ENCODE peak calls at places on chromosomes 1 and 21, in seven cellular contexts. One of them, this sample, is unnamed.

GRCh38 chr1:184867866-184868585 is 106.3 kb downstream of the NIBAN1 start:
- DNase-seq in IMR-90: no peak
- DNase-seq in SJSA1: no peak
- DNase-seq in endodermal cell: no peak
- DNase-seq in pancreas: no peak
- DNase-seq in left ventricle myocardium inferior: no peak
- DNase-seq in CD4-positive, alpha-beta T cell: no peak
- DNase-seq in this sample: no peak

GRCh38 chr21:42724226-42724920 is 71.0 kb downstream of the PDE9A start:
- DNase-seq in IMR-90: peak; percentile 92
- DNase-seq in SJSA1: peak; percentile 97
- DNase-seq in endodermal cell: no peak
- DNase-seq in pancreas: no peak
- DNase-seq in left ventricle myocardium inferior: no peak
- DNase-seq in CD4-positive, alpha-beta T cell: no peak
- DNase-seq in this sample: no peak

GRCh38 chr1:89890085-89890754 is 69.4 kb downstream of the LRRC8D start:
- DNase-seq in IMR-90: no peak
- DNase-seq in SJSA1: peak; percentile 22
- DNase-seq in endodermal cell: no peak
- DNase-seq in pancreas: no peak
- DNase-seq in left ventricle myocardium inferior: peak; percentile 24
- DNase-seq in CD4-positive, alpha-beta T cell: no peak
- DNase-seq in this sample: no peak

GRCh38 chr1:85134583-85135455 is 66.0 kb downstream of the SYDE2 start:
- DNase-seq in IMR-90: peak; percentile 86
- DNase-seq in SJSA1: no peak
- DNase-seq in endodermal cell: no peak
- DNase-seq in pancreas: no peak
- DNase-seq in left ventricle myocardium inferior: no peak
- DNase-seq in CD4-positive, alpha-beta T cell: no peak
- DNase-seq in this sample: no peak

GRCh38 chr1:240282061-240282830 is 190.6 kb downstream of the FMN2 start:
- DNase-seq in IMR-90: peak; percentile 45
- DNase-seq in SJSA1: no peak
- DNase-seq in endodermal cell: no peak
- DNase-seq in pancreas: no peak
- DNase-seq in left ventricle myocardium inferior: no peak
- DNase-seq in CD4-positive, alpha-beta T cell: no peak
- DNase-seq in this sample: no peak

GRCh38 chr1:23217421-23218115 is at the start of gene HTR1D:
- DNase-seq in IMR-90: no peak
- DNase-seq in SJSA1: no peak
- DNase-seq in endodermal cell: peak; percentile 86
- DNase-seq in pancreas: peak; percentile 75
- DNase-seq in left ventricle myocardium inferior: no peak
- DNase-seq in CD4-positive, alpha-beta T cell: no peak
- DNase-seq in this sample: no peak

GRCh38 chr1:71296551-71296950 is 215.7 kb upstream of the ZRANB2 start:
- DNase-seq in IMR-90: no peak
- DNase-seq in SJSA1: no peak
- DNase-seq in endodermal cell: no peak
- DNase-seq in pancreas: no peak
- DNase-seq in left ventricle myocardium inferior: no peak
- DNase-seq in CD4-positive, alpha-beta T cell: no peak
- DNase-seq in this sample: no peak

GRCh38 chr1:63643926-63644325 is 50.7 kb downstream of the PGM1 start:
- DNase-seq in IMR-90: no peak
- DNase-seq in SJSA1: no peak
- DNase-seq in endodermal cell: peak; percentile 62
- DNase-seq in pancreas: peak; percentile 70
- DNase-seq in left ventricle myocardium inferior: peak; percentile 29
- DNase-seq in CD4-positive, alpha-beta T cell: no peak
- DNase-seq in this sample: no peak

GRCh38 chr1:6113116-6113515 is 67.0 kb downstream of the CHD5 start:
- DNase-seq in IMR-90: no peak
- DNase-seq in SJSA1: no peak
- DNase-seq in endodermal cell: no peak
- DNase-seq in pancreas: no peak
- DNase-seq in left ventricle myocardium inferior: no peak
- DNase-seq in CD4-positive, alpha-beta T cell: no peak
- DNase-seq in this sample: no peak

GRCh38 chr1:154867841-154868610 is 2.1 kb downstream of the KCNN3 start:
- DNase-seq in IMR-90: no peak
- DNase-seq in SJSA1: no peak
- DNase-seq in endodermal cell: peak; percentile 55
- DNase-seq in pancreas: no peak
- DNase-seq in left ventricle myocardium inferior: no peak
- DNase-seq in CD4-positive, alpha-beta T cell: no peak
- DNase-seq in this sample: no peak

GRCh38 chr1:156931553-156931952 is 11.1 kb downstream of the LRRC71 start:
- DNase-seq in IMR-90: peak; percentile 40
- DNase-seq in SJSA1: peak; percentile 54
- DNase-seq in endodermal cell: no peak
- DNase-seq in pancreas: no peak
- DNase-seq in left ventricle myocardium inferior: no peak
- DNase-seq in CD4-positive, alpha-beta T cell: no peak
- DNase-seq in this sample: no peak

GRCh38 chr1:34825455-34826081 is 32.8 kb downstream of the GJA4 start:
- DNase-seq in IMR-90: no peak
- DNase-seq in SJSA1: no peak
- DNase-seq in endodermal cell: no peak
- DNase-seq in pancreas: peak; percentile 89
- DNase-seq in left ventricle myocardium inferior: peak; percentile 19
- DNase-seq in CD4-positive, alpha-beta T cell: no peak
- DNase-seq in this sample: no peak

GRCh38 chr21:38787461-38788274 is 18.1 kb upstream of the ETS2 start:
- DNase-seq in IMR-90: peak; percentile 76
- DNase-seq in SJSA1: peak; percentile 77
- DNase-seq in endodermal cell: peak; percentile 76
- DNase-seq in pancreas: peak; percentile 77
- DNase-seq in left ventricle myocardium inferior: no peak
- DNase-seq in CD4-positive, alpha-beta T cell: no peak
- DNase-seq in this sample: no peak

GRCh38 chr1:33302325-33302724 is 18.6 kb downstream of the A3GALT2 start:
- DNase-seq in IMR-90: no peak
- DNase-seq in SJSA1: no peak
- DNase-seq in endodermal cell: no peak
- DNase-seq in pancreas: no peak
- DNase-seq in left ventricle myocardium inferior: no peak
- DNase-seq in CD4-positive, alpha-beta T cell: no peak
- DNase-seq in this sample: no peak

GRCh38 chr1:210597555-210598134 is 268.9 kb downstream of the HHAT start:
- DNase-seq in IMR-90: peak; percentile 96
- DNase-seq in SJSA1: peak; percentile 85
- DNase-seq in endodermal cell: peak; percentile 68
- DNase-seq in pancreas: no peak
- DNase-seq in left ventricle myocardium inferior: no peak
- DNase-seq in CD4-positive, alpha-beta T cell: no peak
- DNase-seq in this sample: no peak

GRCh38 chr1:247273013-247273412 is 17.1 kb downstream of the VN1R5 start:
- DNase-seq in IMR-90: no peak
- DNase-seq in SJSA1: no peak
- DNase-seq in endodermal cell: no peak
- DNase-seq in pancreas: no peak
- DNase-seq in left ventricle myocardium inferior: no peak
- DNase-seq in CD4-positive, alpha-beta T cell: no peak
- DNase-seq in this sample: no peak

DNA sequence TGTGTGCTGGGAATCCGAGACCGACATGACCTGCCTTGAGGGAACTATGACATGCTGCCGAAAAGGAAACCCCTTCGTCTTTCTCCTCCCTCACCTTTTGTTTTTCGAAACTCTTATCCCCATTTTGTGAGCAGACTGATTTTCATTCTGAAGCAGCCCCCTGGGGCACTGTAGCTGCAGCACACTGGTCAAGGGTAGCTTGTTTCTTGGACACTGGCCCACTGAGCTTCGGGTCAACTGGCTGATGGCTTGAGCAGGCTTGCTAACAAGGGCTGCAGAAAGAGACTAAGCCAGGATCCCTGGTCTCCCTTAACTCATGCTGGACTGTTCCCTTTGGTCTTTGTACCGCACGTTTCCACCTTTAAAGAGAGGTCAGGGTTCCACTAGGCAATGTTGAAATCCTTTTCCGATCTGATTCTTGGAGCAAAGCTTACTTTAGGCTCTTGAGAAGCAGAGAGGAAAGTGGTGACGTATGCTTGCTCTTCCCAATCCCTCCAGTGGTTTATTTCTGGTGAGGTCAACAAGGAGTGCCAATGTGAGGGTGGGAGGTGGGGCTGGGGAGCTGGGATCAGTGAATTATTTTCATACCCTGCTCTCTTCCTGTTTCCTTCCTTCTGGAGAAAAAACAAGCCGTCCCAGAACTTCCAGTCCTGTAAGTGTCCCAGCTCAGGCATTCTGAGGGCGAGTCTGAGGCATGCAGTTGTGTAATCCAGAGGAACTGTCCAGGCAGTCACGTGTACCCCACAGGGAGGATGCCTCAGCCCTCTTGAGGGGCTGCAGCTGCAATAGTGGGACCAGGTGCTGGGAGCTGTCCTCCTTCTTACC is 7.6 kb downstream of the CYP4B1 start:
- DNase-seq in IMR-90: no peak
- DNase-seq in SJSA1: no peak
- DNase-seq in endodermal cell: peak; percentile 35
- DNase-seq in pancreas: no peak
- DNase-seq in left ventricle myocardium inferior: peak; percentile 79
- DNase-seq in CD4-positive, alpha-beta T cell: no peak
- DNase-seq in this sample: no peak
- H3K27ac ChIP-seq in IMR-90: no peak overlapping the region
- H3K27ac ChIP-seq in SJSA1: no peak overlapping the region
- H3K27ac ChIP-seq in endodermal cell: no peak overlapping the region
- H3K27ac ChIP-seq in pancreas: no peak overlapping the region
- H3K27ac ChIP-seq in left ventricle myocardium inferior: peak overlapping the region; percentile 97
- H3K27ac ChIP-seq in CD4-positive, alpha-beta T cell: no peak overlapping the region
- H3K27ac ChIP-seq in this sample: no peak overlapping the region

GRCh38 chr1:10767282-10767681 is 29.2 kb downstream of the CASZ1 start:
- DNase-seq in IMR-90: no peak
- DNase-seq in SJSA1: no peak
- DNase-seq in endodermal cell: no peak
- DNase-seq in pancreas: peak; percentile 55
- DNase-seq in left ventricle myocardium inferior: no peak
- DNase-seq in CD4-positive, alpha-beta T cell: no peak
- DNase-seq in this sample: no peak
- H3K27ac ChIP-seq in IMR-90: no peak overlapping the region
- H3K27ac ChIP-seq in SJSA1: no peak overlapping the region
- H3K27ac ChIP-seq in endodermal cell: no peak overlapping the region
- H3K27ac ChIP-seq in pancreas: no peak overlapping the region
- H3K27ac ChIP-seq in left ventricle myocardium inferior: peak overlapping the region; percentile 83
- H3K27ac ChIP-seq in CD4-positive, alpha-beta T cell: no peak overlapping the region
- H3K27ac ChIP-seq in this sample: no peak overlapping the region

DNA sequence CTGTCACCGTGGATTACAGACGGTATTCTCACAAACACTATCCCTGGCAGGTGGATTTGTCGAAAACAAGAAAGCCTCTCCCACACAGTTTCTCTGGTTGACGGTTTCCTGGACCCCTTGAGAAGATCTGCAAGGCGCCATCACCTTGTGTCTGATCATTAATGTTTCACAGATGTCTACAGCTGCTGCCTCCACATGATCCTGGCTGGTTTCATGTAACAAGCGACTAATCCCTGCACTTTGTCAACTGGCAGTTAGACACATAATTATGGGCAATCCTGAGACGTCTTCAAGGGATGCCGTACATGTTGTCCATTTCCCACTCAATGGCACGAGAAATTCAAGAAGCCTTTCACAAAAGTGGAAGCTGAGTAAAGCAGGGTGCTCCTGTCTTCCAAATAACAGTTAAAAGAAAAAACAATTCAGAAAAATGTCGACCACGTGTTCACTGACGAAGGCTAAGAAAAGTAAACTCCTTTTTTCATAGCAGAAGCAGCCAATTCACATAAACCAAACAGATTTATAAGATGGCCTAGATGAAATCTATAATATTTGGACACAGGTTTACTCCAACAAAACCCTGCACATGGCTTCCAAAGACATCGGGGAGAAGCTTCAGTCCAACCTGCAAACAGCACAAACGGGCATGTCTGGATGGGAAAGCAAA is 52.3 kb downstream of the CAPZB start:
- DNase-seq in IMR-90: peak; percentile 56
- DNase-seq in SJSA1: no peak
- DNase-seq in endodermal cell: no peak
- DNase-seq in pancreas: no peak
- DNase-seq in left ventricle myocardium inferior: no peak
- DNase-seq in CD4-positive, alpha-beta T cell: no peak
- DNase-seq in this sample: no peak
- H3K27ac ChIP-seq in IMR-90: peak overlapping the region; percentile 93
- H3K27ac ChIP-seq in SJSA1: no peak overlapping the region
- H3K27ac ChIP-seq in endodermal cell: no peak overlapping the region
- H3K27ac ChIP-seq in pancreas: no peak overlapping the region
- H3K27ac ChIP-seq in left ventricle myocardium inferior: peak overlapping the region; percentile 88
- H3K27ac ChIP-seq in CD4-positive, alpha-beta T cell: no peak overlapping the region
- H3K27ac ChIP-seq in this sample: no peak overlapping the region

GRCh38 chr1:217090073-217090911 is 367.1 kb upstream of the ESRRG start:
- DNase-seq in IMR-90: no peak
- DNase-seq in SJSA1: no peak
- DNase-seq in endodermal cell: peak; percentile 50
- DNase-seq in pancreas: no peak
- DNase-seq in left ventricle myocardium inferior: peak; percentile 20
- DNase-seq in CD4-positive, alpha-beta T cell: no peak
- DNase-seq in this sample: no peak

GRCh38 chr1:217088521-217089221 is 365.4 kb upstream of the ESRRG start:
- DNase-seq in IMR-90: peak; percentile 67
- DNase-seq in SJSA1: no peak
- DNase-seq in endodermal cell: peak; percentile 61
- DNase-seq in pancreas: no peak
- DNase-seq in left ventricle myocardium inferior: no peak
- DNase-seq in CD4-positive, alpha-beta T cell: no peak
- DNase-seq in this sample: no peak

GRCh38 chr1:217091601-217092000 is 368.4 kb upstream of the ESRRG start:
- DNase-seq in IMR-90: no peak
- DNase-seq in SJSA1: no peak
- DNase-seq in endodermal cell: no peak
- DNase-seq in pancreas: no peak
- DNase-seq in left ventricle myocardium inferior: no peak
- DNase-seq in CD4-positive, alpha-beta T cell: no peak
- DNase-seq in this sample: no peak

GRCh38 chr1:217087981-217088380 is 364.8 kb upstream of the ESRRG start:
- DNase-seq in IMR-90: no peak
- DNase-seq in SJSA1: no peak
- DNase-seq in endodermal cell: no peak
- DNase-seq in pancreas: no peak
- DNase-seq in left ventricle myocardium inferior: no peak
- DNase-seq in CD4-positive, alpha-beta T cell: no peak
- DNase-seq in this sample: no peak

DNA sequence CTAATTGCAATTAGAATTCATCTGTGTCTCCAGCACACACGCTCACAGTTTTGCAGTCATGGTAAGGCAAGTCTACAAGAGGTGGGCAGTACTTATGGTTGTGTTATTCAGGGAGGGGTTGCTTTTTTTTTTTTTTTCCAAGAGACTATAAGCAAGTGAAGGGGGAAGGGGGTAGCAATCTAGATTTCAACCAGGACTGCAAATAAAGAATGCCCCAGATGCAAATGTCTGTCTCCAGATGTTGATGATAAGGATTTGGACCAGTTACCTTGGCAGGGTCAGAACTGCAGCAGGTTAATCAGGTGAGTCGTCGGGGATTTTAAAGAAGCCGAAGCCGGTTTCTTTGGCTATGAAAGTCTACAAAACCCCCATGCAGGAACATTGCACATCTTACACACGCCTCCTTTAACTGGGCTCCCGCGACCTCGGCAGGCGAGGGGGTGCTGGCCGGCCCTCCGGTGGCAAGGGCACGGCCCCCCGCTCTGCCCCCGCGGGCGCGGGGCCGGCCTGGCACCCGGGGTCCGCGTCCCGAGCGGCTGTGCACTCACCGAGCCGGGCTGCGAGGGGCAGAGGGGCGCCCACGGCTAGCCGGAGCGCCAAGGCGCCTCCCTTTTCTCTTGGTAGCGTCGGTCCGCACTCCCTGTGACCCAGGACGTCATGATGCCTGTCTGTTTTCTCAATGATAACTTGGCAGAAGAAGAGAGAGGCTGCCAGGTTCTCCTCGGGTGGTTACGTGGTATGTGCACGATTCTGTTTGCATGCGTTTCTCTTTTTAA is 366.2 kb upstream of the ESRRG start:
- DNase-seq in IMR-90: peak; percentile 61
- DNase-seq in SJSA1: no peak
- DNase-seq in endodermal cell: peak; percentile 68
- DNase-seq in pancreas: peak; percentile 43
- DNase-seq in left ventricle myocardium inferior: peak; percentile 24
- DNase-seq in CD4-positive, alpha-beta T cell: no peak
- DNase-seq in this sample: no peak
- H3K27ac ChIP-seq in IMR-90: no peak overlapping the region
- H3K27ac ChIP-seq in SJSA1: no peak overlapping the region
- H3K27ac ChIP-seq in endodermal cell: no peak overlapping the region
- H3K27ac ChIP-seq in pancreas: peak overlapping the region; percentile 73
- H3K27ac ChIP-seq in left ventricle myocardium inferior: peak overlapping the region; percentile 92
- H3K27ac ChIP-seq in CD4-positive, alpha-beta T cell: no peak overlapping the region
- H3K27ac ChIP-seq in this sample: peak overlapping the region; percentile 56

This sample was measured in substantia nigra.